ENCODE peak calls at places on chromosome 18, in five cellular contexts. J is occipital lobe; Z is CD8-positive, alpha-beta memory T cell; R is endodermal cell; D is stimulated activated CD4-positive, alpha-beta T cell treated with anti-CD3 and anti-CD28 coated beads, Interleukin-15, amount 100 ng/mL, for 1 hour. N is an unnamed sample.

GRCh38 chr18:77207540-77207939 is 42.1 kb upstream of the GALR1 start:
- DNase-seq in J (peak; percentile 7), Z (peak; percentile 41), R (peak; percentile 73), D (no peak), N (peak; percentile 31)

GRCh38 chr18:48819276-48819675 is 131.5 kb downstream of the SMAD7 start:
- DNase-seq in J (no peak), Z (no peak), R (peak; percentile 29), D (no peak), N (no peak)

GRCh38 chr18:3186678-3187658 is 32.8 kb downstream of the MYOM1 start:
- DNase-seq in J (no peak), Z (no peak), R (no peak), D (no peak), N (peak; percentile 25)

GRCh38 chr18:52219102-52219501 is 120.9 kb upstream of the DCC start:
- DNase-seq in J (no peak), Z (no peak), R (no peak), D (no peak), N (no peak)

GRCh38 chr18:48408111-48408726 is 964 bp downstream of the ZBTB7C start:
- DNase-seq in J (no peak), Z (no peak), R (peak; percentile 67), D (no peak), N (no peak)

GRCh38 chr18:35616664-35617423 is 35.3 kb downstream of the GALNT1 start:
- DNase-seq in J (no peak), Z (peak; percentile 57), R (peak; percentile 59), D (peak; percentile 29), N (peak; percentile 61)

GRCh38 chr18:42182728-42183700 is 228.0 kb downstream of the PIK3C3 start:
- DNase-seq in J (no peak), Z (no peak), R (no peak), D (no peak), N (no peak)

GRCh38 chr18:25662247-25662646 is 310.3 kb upstream of the ZNF521 start:
- DNase-seq in J (no peak), Z (no peak), R (no peak), D (no peak), N (no peak)

GRCh38 chr18:58417752-58418151 is 211.1 kb downstream of the ALPK2 start:
- DNase-seq in J (no peak), Z (no peak), R (no peak), D (no peak), N (no peak)

GRCh38 chr18:49814147-49814499 is 790 bp upstream of the ACAA2 start:
- DNase-seq in J (peak; percentile 44), Z (no peak), R (no peak), D (no peak), N (peak; percentile 94)

GRCh38 chr18:3058328-3059191 is 45.6 kb upstream of the LPIN2 start:
- DNase-seq in J (no peak), Z (peak; percentile 48), R (peak; percentile 32), D (no peak), N (no peak)

GRCh38 chr18:68431111-68431921 is 283.6 kb downstream of the TMX3 start:
- DNase-seq in J (no peak), Z (no peak), R (peak; percentile 43), D (no peak), N (no peak)

GRCh38 chr18:74951165-74951760 is 257.7 kb downstream of the PTGR3 start:
- DNase-seq in J (no peak), Z (no peak), R (no peak), D (no peak), N (no peak)

GRCh38 chr18:24398515-24398914 is 891 bp upstream of the OSBPL1A start:
- DNase-seq in J (no peak), Z (no peak), R (peak; percentile 77), D (no peak), N (no peak)